ENCODE peak calls at places on chromosomes 16 and 17, in four cellular contexts. N, X, T and G are unnamed samples. For H3K79me1, the result is how much of the 10 kb centered on the place peaks cover.

GRCh38 chr16:56450275-56450889 is 750 bp downstream of the NUDT21 start:
- DNase-seq in X (peak), N (no peak), T (peak), G (peak)

GRCh38 chr16:66115373-66115772 is 251.1 kb upstream of the CDH5 start:
- DNase-seq in N (no peak), T (no peak), X (no peak), G (peak)

GRCh38 chr17:74746922-74747321 is 1.5 kb upstream of the NHERF1 start:
- DNase-seq in T (peak), N (no peak), X (no peak), G (peak)

GRCh38 chr17:8185580-8186445 is 4.2 kb downstream of the BORCS6 start:
- DNase-seq in X (peak), T (peak), N (peak), G (peak)

GRCh38 chr16:22075776-22076175 is 16.6 kb upstream of the VWA3A start:
- DNase-seq in T (no peak), N (no peak), X (peak), G (no peak)

GRCh38 chr16:89958068-89958467 is 9.5 kb downstream of the DEF8 start:
- DNase-seq in T (peak), N (no peak), X (peak), G (peak)

GRCh38 chr17:73589096-73589980 is 54.9 kb downstream of the SDK2 start:
- DNase-seq in N (no peak), X (no peak), T (no peak), G (peak)

GRCh38 chr17:74798239-74798707 is 22.1 kb upstream of the NAT9 start:
- DNase-seq in N (no peak), X (peak), T (peak), G (no peak)

GRCh38 chr17:69948406-69948805 is 126.6 kb upstream of the KCNJ16 start:
- DNase-seq in X (no peak), N (no peak), T (no peak), G (no peak)

GRCh38 chr17:63545302-63545928 is 4.9 kb upstream of the DCAF7 start:
- DNase-seq in T (no peak), N (no peak), X (no peak), G (no peak)

GRCh38 chr16:60717808-60718207 is 1318.4 kb downstream of the CDH8 start:
- DNase-seq in T (no peak), N (no peak), X (no peak), G (no peak)

GRCh38 chr17:82808921-82809905 is 30.6 kb downstream of the ZNF750 start:
- DNase-seq in X (peak), T (no peak), N (no peak), G (no peak)

GRCh38 chr16:49652441-49653175 is 203.3 kb downstream of the ZNF423 start:
- DNase-seq in X (no peak), T (peak), N (no peak), G (peak)

GRCh38 chr16:69566437-69567030 is 768 bp downstream of the NFAT5 start:
- DNase-seq in X (peak), N (peak), T (peak), G (no peak)

GRCh38 chr16:35574454-35575431 is 2115.3 kb downstream of the TP53TG3F start:
- DNase-seq in X (no peak), T (no peak), N (no peak), G (no peak)

GRCh38 chr17:78179372-78179771 is 7.5 kb downstream of the TK1 start:
- DNase-seq in T (peak), X (peak), N (no peak), G (no peak)

GRCh38 chr16:28874406-28874805 is 3.9 kb upstream of the ATP2A1 start:
- DNase-seq in X (no peak), N (no peak), T (no peak), G (no peak)

GRCh38 chr17:50787106-50787505 is 19.8 kb upstream of the ANKRD40CL start:
- DNase-seq in N (no peak), T (no peak), X (no peak), G (no peak)
- H2BK5ac ChIP-seq in N (no peak), T (no peak), X (no peak), G (no peak)

GRCh38 chr16:81454044-81454443 is 9.4 kb downstream of the CMIP start:
- DNase-seq in T (no peak), X (no peak), N (no peak), G (no peak)
- H3K79me1 ChIP-seq in T (half or more), X (half or more), N (under half), G (half or more)

DNA sequence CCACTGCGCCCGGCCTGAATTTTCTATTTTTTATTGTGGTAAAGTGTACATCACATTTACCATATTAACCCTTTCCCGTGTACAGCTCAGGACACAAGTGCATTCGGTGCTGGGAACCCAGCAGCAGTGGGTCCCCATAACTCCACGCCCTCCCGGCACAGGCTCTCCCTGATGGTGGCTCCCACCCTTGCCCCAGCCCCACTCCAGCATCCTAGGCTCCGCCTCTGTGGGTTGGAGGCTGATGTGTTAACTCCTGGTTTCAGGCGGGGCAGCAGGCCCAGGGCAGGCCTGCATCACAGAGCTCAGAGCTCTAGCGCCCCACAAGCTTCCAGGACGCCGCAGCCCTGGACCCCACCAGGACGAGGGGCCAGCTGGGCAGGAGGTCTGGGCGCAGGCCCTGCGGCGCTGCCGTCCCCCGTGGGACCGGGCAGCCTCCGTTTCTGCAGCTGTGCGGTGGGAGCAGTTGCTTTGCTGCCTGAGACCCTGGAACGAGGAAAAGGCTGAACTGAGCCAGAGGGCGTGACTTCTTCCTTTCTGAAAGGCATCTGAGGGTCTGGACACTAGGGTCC is 19.6 kb downstream of the ZFPM1 start:
- DNase-seq in T (no peak), X (no peak), N (no peak), G (no peak)
- H2BK5ac ChIP-seq in T (no peak), X (no peak), N (no peak), G (no peak)

GRCh38 chr17:4483012-4483840 is 15.5 kb upstream of the SPNS2 start:
- DNase-seq in N (no peak), X (no peak), T (no peak), G (peak)
- H3K79me1 ChIP-seq in N (under half), X (under half), T (under half), G (under half)

GRCh38 chr17:36017799-36018198 is at the start of gene CCL23:
- DNase-seq in T (no peak), X (no peak), N (no peak), G (no peak)
- H2BK5ac ChIP-seq in T (no peak), X (no peak), N (no peak), G (no peak)

GRCh38 chr16:85353013-85353412 is 240.7 kb upstream of the CIBAR2 start:
- DNase-seq in T (no peak), X (no peak), N (no peak), G (no peak)
- H3K79me1 ChIP-seq in T (under half), X (under half), N (under half), G (under half)

DNA sequence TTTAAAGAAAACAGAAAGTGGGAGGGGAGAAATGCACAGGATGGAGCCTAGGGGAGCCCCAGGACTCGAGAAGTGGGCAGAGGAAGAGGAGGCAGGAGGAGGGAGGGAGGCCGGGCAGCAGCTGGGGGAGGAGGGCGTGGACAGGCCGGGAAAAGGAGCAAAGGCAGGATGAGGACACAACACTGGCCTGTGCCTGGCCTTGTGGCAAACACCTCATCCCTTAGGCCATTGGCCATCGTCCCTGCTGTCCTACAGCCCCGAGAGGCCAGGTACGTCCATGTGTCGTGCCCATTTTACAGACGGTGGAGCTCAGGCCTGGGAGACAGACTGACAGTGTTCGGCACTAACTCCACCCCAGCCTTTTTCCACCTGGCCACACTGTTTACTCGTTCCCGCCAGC is 15.9 kb downstream of the JPH3 start:
- DNase-seq in T (no peak), X (no peak), N (no peak), G (no peak)
- H2BK5ac ChIP-seq in T (no peak), X (no peak), N (no peak), G (no peak)

DNA sequence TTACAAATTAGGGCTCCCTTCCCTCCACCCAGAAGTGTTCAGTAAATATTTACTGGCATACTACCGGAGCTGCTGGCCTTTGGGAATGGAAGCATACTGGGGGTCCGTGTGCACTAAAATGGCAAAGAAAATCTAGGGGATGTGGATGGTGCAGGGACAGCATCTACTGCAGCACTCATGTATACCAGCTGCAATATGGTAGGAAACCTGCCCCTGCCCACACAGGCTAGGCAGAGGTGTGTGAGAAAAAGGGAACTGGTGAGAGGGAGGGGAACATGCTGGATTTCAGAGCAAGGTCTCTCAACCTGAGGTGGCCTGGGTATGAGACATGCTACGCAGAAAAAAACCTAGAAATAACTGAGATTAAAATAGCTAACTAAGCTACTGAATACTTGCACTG is 145.4 kb downstream of the CDH13 start:
- DNase-seq in N (no peak), X (no peak), T (no peak), G (no peak)
- H3K79me1 ChIP-seq in N (under half), X (under half), T (under half), G (under half)

DNA sequence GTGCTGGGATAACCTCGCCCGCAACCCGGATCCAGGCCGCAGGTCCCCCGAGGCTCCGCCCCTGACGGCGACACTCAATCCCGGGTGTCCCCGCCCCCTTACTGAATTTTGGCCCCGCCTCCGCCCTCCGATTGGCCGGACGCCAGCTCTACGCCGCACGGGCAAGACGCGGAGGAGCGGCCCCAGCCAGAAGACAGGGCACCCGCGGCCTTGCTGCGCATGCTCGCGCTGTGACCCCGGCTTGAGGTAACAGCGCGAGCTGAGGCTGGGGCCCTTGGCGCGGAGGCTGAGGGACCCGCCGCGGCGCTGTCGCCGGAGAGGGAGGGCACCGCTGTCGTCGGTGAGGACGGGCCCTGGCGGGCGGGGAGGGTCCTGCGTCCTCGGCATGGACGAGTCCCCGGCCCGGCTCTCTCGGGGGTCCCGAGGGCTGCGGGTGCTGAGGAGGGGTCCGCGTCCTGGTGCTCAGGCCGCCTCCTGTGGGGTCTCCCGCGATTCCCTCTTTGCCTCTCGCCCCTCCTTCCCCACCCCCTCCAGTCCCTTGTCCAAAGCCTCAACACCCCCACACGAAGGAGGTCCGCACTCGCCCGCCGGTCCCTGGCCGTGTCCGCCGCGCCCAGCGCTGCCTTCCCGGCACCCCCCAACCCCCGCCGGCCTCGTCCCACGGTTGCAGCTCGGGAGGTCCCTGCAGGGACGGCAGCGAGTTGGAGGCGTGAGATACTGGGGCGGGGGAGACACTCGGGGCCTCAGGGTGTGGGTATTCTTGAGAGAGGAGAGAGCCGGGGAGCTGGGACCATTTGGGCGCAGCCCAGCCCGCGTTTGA is at the start of gene FLYWCH2:
- DNase-seq in X (peak), T (peak), N (peak), G (peak)
- H2BK5ac ChIP-seq in X (peak), T (peak), N (peak), G (no peak)